ENCODE peak calls at places on chromosomes 7 and 10, in five cellular contexts. G is RWPE1, R is upper lobe of left lung, B is adrenal gland, C is HCT116. U is an unnamed sample.

GRCh38 chr10:17835688-17836087 is 26.5 kb downstream of the MRC1 start:
- DNase-seq in B (no peak), C (peak), R (no peak), G (peak), U (peak)

GRCh38 chr10:15858895-15859294 is 1.4 kb downstream of the MINDY3 start:
- DNase-seq in G (no peak), C (no peak), B (no peak), R (no peak), U (no peak)

GRCh38 chr10:63692205-63692896 is 171.2 kb downstream of the REEP3 start:
- DNase-seq in G (no peak), B (no peak), R (no peak), C (no peak), U (no peak)

GRCh38 chr7:101838837-101839483 is 21.5 kb downstream of the CUX1 start:
- DNase-seq in G (no peak), R (no peak), C (no peak), B (no peak), U (no peak)

GRCh38 chr10:75646218-75646915 is 214.9 kb downstream of the LRMDA start:
- DNase-seq in B (no peak), C (no peak), R (no peak), G (no peak), U (no peak)

GRCh38 chr10:118504044-118504944 is 91.2 kb downstream of the PRLHR start:
- DNase-seq in G (peak), B (no peak), R (no peak), C (peak), U (peak)

GRCh38 chr7:114802628-114803027 is 119.3 kb upstream of the MDFIC start:
- DNase-seq in G (no peak), R (no peak), B (no peak), C (no peak), U (no peak)

GRCh38 chr7:141097430-141097829 is 23.6 kb downstream of the TMEM178B start:
- DNase-seq in C (no peak), G (no peak), R (no peak), B (no peak), U (no peak)

GRCh38 chr10:100183482-100183881 is 2.3 kb downstream of the ERLIN1 start:
- DNase-seq in C (no peak), B (no peak), R (no peak), G (peak), U (peak)

GRCh38 chr10:27736396-27736795 is 9.2 kb downstream of the MKX start:
- DNase-seq in G (no peak), C (no peak), R (no peak), B (no peak), U (no peak)

GRCh38 chr10:24894309-24894708 is 58.1 kb downstream of the PRTFDC1 start:
- DNase-seq in B (no peak), G (no peak), R (no peak), C (no peak), U (no peak)

GRCh38 chr10:111076682-111077661 is at the start of gene ADRA2A:
- DNase-seq in C (no peak), G (no peak), B (peak), R (peak), U (no peak)

GRCh38 chr10:5590816-5591215 is 66.1 kb downstream of the CALML3 start:
- DNase-seq in B (no peak), G (no peak), C (no peak), R (no peak), U (no peak)

GRCh38 chr7:1357601-1358271 is 101.5 kb downstream of the MICALL2 start:
- DNase-seq in B (no peak), R (peak), G (no peak), C (no peak), U (no peak)

GRCh38 chr10:90862908-90863514 is 5.2 kb upstream of the HTR7 start:
- DNase-seq in G (peak), B (no peak), C (no peak), R (no peak), U (no peak)

GRCh38 chr10:113523071-113523470 is 29.8 kb upstream of the HABP2 start:
- DNase-seq in B (no peak), R (no peak), C (no peak), G (no peak), U (no peak)

GRCh38 chr10:26682926-26683325 is 14.6 kb upstream of the PDSS1 start:
- DNase-seq in R (no peak), C (no peak), G (no peak), B (no peak), U (no peak)

GRCh38 chr10:95694665-95695064 is 938 bp upstream of the TCTN3 start:
- DNase-seq in R (no peak), G (no peak), C (no peak), B (no peak), U (no peak)

GRCh38 chr10:51657481-51657880 is 41.9 kb downstream of the CSTF2T start:
- DNase-seq in R (no peak), B (no peak), C (no peak), G (no peak), U (no peak)

GRCh38 chr10:75284097-75284485 is 48.3 kb upstream of the COMTD1 start:
- DNase-seq in C (no peak), G (no peak), B (no peak), R (no peak), U (no peak)

GRCh38 chr10:7701158-7701742 is 1.9 kb upstream of the ITIH2 start:
- DNase-seq in B (no peak), G (no peak), R (no peak), C (no peak), U (no peak)
- H3K27ac ChIP-seq in B (no peak), G (no peak), R (no peak), C (no peak), U (no peak)

GRCh38 chr7:150788474-150789269 is 11.5 kb downstream of the TMEM176B start:
- DNase-seq in G (no peak), R (no peak), B (no peak), C (no peak), U (no peak)
- H3K27ac ChIP-seq in G (no peak), R (peak), B (peak), C (no peak), U (no peak)

GRCh38 chr10:3889961-3890522 is 105.0 kb upstream of the KLF6 start:
- DNase-seq in R (no peak), B (peak), G (no peak), C (peak), U (no peak)

GRCh38 chr10:3886666-3887251 is 101.8 kb upstream of the KLF6 start:
- DNase-seq in B (peak), R (no peak), C (no peak), G (peak), U (peak)

GRCh38 chr10:3886191-3886590 is 101.2 kb upstream of the KLF6 start:
- DNase-seq in G (no peak), B (peak), R (peak), C (no peak), U (no peak)

GRCh38 chr10:3887885-3888476 is 103.0 kb upstream of the KLF6 start:
- DNase-seq in R (no peak), B (peak), G (peak), C (no peak), U (peak)

DNA sequence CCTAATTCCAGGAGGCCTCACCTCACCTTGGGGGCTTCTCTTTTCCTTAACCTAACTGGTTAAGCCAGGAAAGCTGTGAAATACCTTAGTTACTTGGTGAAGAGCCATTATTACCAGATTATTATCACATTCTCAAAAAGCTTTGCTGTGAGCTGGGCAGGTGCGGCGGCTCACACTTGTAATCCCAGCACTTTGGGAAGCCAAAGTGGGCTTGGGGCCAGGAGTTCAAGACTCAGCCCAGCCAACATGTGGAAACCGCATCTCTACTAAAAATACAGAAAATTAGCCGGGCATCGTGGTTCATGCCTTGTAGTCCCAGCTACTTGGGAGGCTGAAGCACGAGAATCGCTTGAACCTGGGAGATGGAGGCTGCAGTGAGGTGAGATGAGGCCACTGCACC is 102.4 kb upstream of the KLF6 start:
- DNase-seq in R (no peak), B (peak), G (no peak), C (no peak), U (no peak)
- H3K27ac ChIP-seq in R (peak), B (peak), G (peak), C (no peak), U (peak)

GRCh38 chr10:62031522-62031921 is 130.0 kb downstream of the ARID5B start:
- DNase-seq in C (no peak), R (no peak), B (no peak), G (no peak), U (no peak)
- H3K27ac ChIP-seq in C (no peak), R (no peak), B (no peak), G (no peak), U (no peak)

GRCh38 chr10:61992683-61993629 is 91.5 kb downstream of the ARID5B start:
- DNase-seq in G (peak), B (peak), C (no peak), R (peak), U (peak)

GRCh38 chr10:61993676-61994401 is 92.3 kb downstream of the ARID5B start:
- DNase-seq in G (no peak), B (no peak), R (no peak), C (no peak), U (no peak)

GRCh38 chr10:61992059-61992460 is 90.6 kb downstream of the ARID5B start:
- DNase-seq in R (no peak), B (peak), G (no peak), C (no peak), U (no peak)

GRCh38 chr10:61994404-61995031 is 93.0 kb downstream of the ARID5B start:
- DNase-seq in C (no peak), G (no peak), R (no peak), B (no peak), U (no peak)

GRCh38 chr10:61995093-61995492 is 93.6 kb downstream of the ARID5B start:
- DNase-seq in R (no peak), G (no peak), C (no peak), B (no peak), U (no peak)
- H3K27ac ChIP-seq in R (peak), G (no peak), C (no peak), B (no peak), U (peak)

DNA sequence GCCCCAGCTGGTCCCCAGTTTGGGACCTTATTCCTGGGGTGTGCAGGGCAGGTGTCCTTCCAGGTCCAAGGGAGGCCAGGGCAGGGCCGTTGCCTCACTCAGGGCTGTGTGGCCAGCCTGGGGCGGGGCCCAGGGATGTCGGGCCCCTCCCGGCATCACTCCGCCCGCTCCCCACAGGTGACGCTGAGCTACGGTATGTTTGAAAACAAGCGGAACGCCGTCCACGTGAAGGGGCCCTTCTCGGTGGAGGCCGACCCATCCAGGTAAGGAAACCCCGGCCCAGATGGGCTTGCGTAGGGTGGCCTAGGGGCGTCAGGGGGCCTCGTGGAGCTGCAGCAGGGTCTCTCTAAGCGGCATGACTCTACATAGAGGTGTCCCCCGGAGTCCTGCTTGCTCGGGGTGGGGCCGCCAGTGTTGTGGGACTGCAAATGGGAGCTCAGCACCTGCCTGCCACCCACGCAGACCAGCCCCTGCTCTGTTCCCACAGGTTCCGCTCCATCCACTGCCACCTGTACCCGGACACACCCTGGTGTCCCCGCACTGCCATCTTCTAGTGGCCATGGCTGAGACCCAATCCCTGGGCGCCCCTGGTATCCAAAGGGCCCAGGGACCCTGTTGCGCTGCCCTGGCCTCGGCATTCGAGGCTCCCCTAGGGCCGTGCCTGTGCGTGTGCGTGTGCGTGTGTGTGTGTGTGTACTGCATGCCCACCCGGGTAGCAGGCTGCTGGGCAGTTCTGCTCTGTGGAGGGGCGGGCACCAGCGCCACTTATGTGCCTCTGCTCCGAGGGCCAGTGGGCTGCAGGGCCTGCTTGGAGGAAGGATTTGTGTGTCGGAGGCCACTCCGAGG is 7.3 kb downstream of the LFNG start:
- DNase-seq in C (no peak), G (no peak), B (no peak), R (peak), U (no peak)
- H3K27ac ChIP-seq in C (peak), G (peak), B (no peak), R (peak), U (no peak)

GRCh38 chr7:150450491-150450992 is at the start of gene GIMAP8:
- DNase-seq in R (peak), G (no peak), B (peak), C (no peak), U (no peak)

GRCh38 chr7:150451097-150451793 is 815 bp downstream of the GIMAP8 start:
- DNase-seq in G (no peak), R (no peak), B (peak), C (no peak), U (no peak)

GRCh38 chr7:150447966-150448788 is 2.3 kb upstream of the GIMAP8 start:
- DNase-seq in R (no peak), G (no peak), C (no peak), B (no peak), U (no peak)

GRCh38 chr7:150448789-150449147 is 1.7 kb upstream of the GIMAP8 start:
- DNase-seq in C (peak), R (no peak), G (peak), B (peak), U (no peak)

DNA sequence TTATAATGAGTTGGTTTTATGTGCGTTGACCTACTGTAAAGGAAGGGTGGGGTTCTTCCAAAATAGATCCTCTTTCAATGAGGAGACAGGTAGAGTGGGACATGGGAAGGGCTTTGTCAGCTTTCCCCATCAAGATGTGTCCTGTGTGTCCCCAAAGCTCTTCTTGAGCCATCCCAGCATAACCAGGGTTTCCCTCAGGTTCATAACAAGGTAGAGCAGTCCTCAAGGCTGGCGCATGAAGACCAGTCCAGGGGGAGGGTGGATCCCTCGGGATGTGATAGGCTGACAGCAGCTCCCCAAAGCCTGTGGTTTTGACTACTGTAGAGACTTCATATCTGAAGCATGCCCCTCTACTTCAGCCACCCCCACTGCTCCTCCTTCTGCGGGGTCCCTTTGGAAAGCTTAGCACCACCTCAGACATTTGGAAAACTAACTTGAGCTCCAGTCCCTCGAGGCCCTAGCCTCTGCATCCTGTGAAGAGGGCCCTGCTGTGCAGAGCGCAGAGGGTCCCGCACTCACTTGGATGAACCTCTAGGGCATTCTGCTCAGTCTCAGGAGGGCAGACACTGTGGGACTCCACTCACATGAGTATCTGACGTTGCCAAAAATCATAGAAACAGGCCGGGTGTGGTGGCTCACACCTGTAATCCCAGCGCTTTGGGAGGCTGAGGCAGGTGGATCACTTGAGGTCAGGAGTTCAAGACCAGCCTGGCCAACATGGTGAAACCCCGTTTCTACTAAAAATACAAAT is 1.0 kb upstream of the GIMAP8 start:
- DNase-seq in G (no peak), B (no peak), R (no peak), C (no peak), U (no peak)
- H3K27ac ChIP-seq in G (no peak), B (peak), R (peak), C (no peak), U (no peak)

GRCh38 chr7:121904120-121904519 is 31.2 kb downstream of the PTPRZ1 start:
- DNase-seq in G (no peak), R (no peak), B (no peak), C (no peak), U (no peak)

GRCh38 chr7:121913947-121914346 is 41.0 kb downstream of the PTPRZ1 start:
- DNase-seq in C (no peak), R (no peak), B (no peak), G (no peak), U (no peak)

GRCh38 chr7:121908042-121908441 is 35.1 kb downstream of the PTPRZ1 start:
- DNase-seq in G (no peak), C (no peak), R (no peak), B (no peak), U (no peak)

DNA sequence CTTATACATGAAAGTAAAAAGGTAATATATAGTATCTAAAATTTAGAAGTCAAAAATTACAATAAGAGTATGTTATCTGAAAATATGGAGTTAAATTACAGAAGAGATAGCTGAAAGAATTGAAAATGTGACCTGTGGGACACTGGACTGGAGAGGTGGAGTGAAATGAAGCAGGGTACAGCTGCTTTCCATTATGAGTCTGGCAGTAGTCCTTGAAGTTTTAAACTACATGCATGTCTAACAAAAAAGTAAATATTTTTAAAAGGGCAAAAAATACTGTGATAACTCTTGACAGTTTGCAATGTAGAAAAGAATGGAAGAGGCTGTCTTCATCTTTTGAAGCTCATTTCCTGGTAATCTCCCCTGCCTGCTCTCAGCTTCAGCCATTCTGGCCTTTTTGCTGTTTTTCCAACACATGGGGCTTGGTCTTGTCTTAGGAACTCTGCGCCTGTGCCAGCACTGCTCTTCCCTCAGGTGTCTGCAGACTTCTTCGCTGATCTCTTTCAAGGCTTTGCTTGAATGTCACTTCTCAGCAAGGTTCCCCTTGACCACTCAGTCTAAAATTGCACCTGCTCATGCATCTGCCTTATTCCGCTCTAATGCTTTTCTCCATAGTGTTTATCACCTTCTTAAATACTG is 36.9 kb downstream of the PTPRZ1 start:
- DNase-seq in R (no peak), G (no peak), B (no peak), C (no peak), U (no peak)
- H3K27ac ChIP-seq in R (no peak), G (no peak), B (no peak), C (no peak), U (no peak)

U was measured in epithelial cell of prostate.